ENCODE peak calls at places on chromosomes 2 and 18, in nine cellular contexts. One of them, this sample, is unnamed.

GRCh38 chr2:52074139-52074719 is 1042.3 kb upstream of the NRXN1 start:
- DNase-seq in stomach: no peak
- DNase-seq in RWPE1: no peak
- DNase-seq in colonic mucosa: no peak
- DNase-seq in heart right ventricle: no peak
- DNase-seq in coronary artery: no peak
- DNase-seq in naive thymus-derived CD4-positive, alpha-beta T cell: no peak
- DNase-seq in PC-3: no peak
- DNase-seq in adrenal gland: no peak
- DNase-seq in this sample: no peak

GRCh38 chr2:241062342-241063092 is 39.6 kb downstream of the MTERF4 start:
- DNase-seq in stomach: no peak
- DNase-seq in RWPE1: no peak
- DNase-seq in colonic mucosa: peak
- DNase-seq in heart right ventricle: no peak
- DNase-seq in coronary artery: no peak
- DNase-seq in naive thymus-derived CD4-positive, alpha-beta T cell: no peak
- DNase-seq in PC-3: no peak
- DNase-seq in adrenal gland: no peak
- DNase-seq in this sample: no peak

GRCh38 chr18:10442551-10442971 is 11.9 kb upstream of the APCDD1 start:
- DNase-seq in stomach: no peak
- DNase-seq in RWPE1: no peak
- DNase-seq in colonic mucosa: no peak
- DNase-seq in heart right ventricle: no peak
- DNase-seq in coronary artery: no peak
- DNase-seq in naive thymus-derived CD4-positive, alpha-beta T cell: no peak
- DNase-seq in PC-3: no peak
- DNase-seq in adrenal gland: no peak
- DNase-seq in this sample: no peak

GRCh38 chr2:96090181-96090500 is 26.2 kb downstream of the ADRA2B start:
- DNase-seq in stomach: peak
- DNase-seq in RWPE1: no peak
- DNase-seq in colonic mucosa: peak
- DNase-seq in heart right ventricle: no peak
- DNase-seq in coronary artery: peak
- DNase-seq in naive thymus-derived CD4-positive, alpha-beta T cell: no peak
- DNase-seq in PC-3: no peak
- DNase-seq in adrenal gland: no peak
- DNase-seq in this sample: no peak

GRCh38 chr2:196987654-196988364 is 61.3 kb upstream of the PGAP1 start:
- DNase-seq in stomach: no peak
- DNase-seq in RWPE1: peak
- DNase-seq in colonic mucosa: no peak
- DNase-seq in heart right ventricle: no peak
- DNase-seq in coronary artery: no peak
- DNase-seq in naive thymus-derived CD4-positive, alpha-beta T cell: no peak
- DNase-seq in PC-3: peak
- DNase-seq in adrenal gland: peak
- DNase-seq in this sample: peak

GRCh38 chr2:235225261-235225660 is 268.6 kb upstream of the AGAP1 start:
- DNase-seq in stomach: no peak
- DNase-seq in RWPE1: no peak
- DNase-seq in colonic mucosa: no peak
- DNase-seq in heart right ventricle: no peak
- DNase-seq in coronary artery: no peak
- DNase-seq in naive thymus-derived CD4-positive, alpha-beta T cell: no peak
- DNase-seq in PC-3: no peak
- DNase-seq in adrenal gland: no peak
- DNase-seq in this sample: no peak

GRCh38 chr2:223494987-223495386 is 107.2 kb downstream of the SCG2 start:
- DNase-seq in stomach: no peak
- DNase-seq in RWPE1: no peak
- DNase-seq in colonic mucosa: no peak
- DNase-seq in heart right ventricle: no peak
- DNase-seq in coronary artery: no peak
- DNase-seq in naive thymus-derived CD4-positive, alpha-beta T cell: no peak
- DNase-seq in PC-3: no peak
- DNase-seq in adrenal gland: no peak
- DNase-seq in this sample: no peak

GRCh38 chr2:123715467-123715982 is 309.6 kb upstream of the CNTNAP5 start:
- DNase-seq in stomach: no peak
- DNase-seq in RWPE1: peak
- DNase-seq in colonic mucosa: no peak
- DNase-seq in heart right ventricle: no peak
- DNase-seq in coronary artery: no peak
- DNase-seq in naive thymus-derived CD4-positive, alpha-beta T cell: no peak
- DNase-seq in PC-3: peak
- DNase-seq in adrenal gland: no peak
- DNase-seq in this sample: no peak

GRCh38 chr2:200172944-200173481 is 133.5 kb upstream of the SPATS2L start:
- DNase-seq in stomach: no peak
- DNase-seq in RWPE1: no peak
- DNase-seq in colonic mucosa: no peak
- DNase-seq in heart right ventricle: no peak
- DNase-seq in coronary artery: no peak
- DNase-seq in naive thymus-derived CD4-positive, alpha-beta T cell: no peak
- DNase-seq in PC-3: peak
- DNase-seq in adrenal gland: no peak
- DNase-seq in this sample: peak

GRCh38 chr2:121804997-121805766 is 49.7 kb downstream of the TSN start:
- DNase-seq in stomach: no peak
- DNase-seq in RWPE1: no peak
- DNase-seq in colonic mucosa: no peak
- DNase-seq in heart right ventricle: no peak
- DNase-seq in coronary artery: no peak
- DNase-seq in naive thymus-derived CD4-positive, alpha-beta T cell: no peak
- DNase-seq in PC-3: no peak
- DNase-seq in adrenal gland: no peak
- DNase-seq in this sample: no peak

GRCh38 chr2:144501118-144501517 is 18.8 kb downstream of the ZEB2 start:
- DNase-seq in stomach: no peak
- DNase-seq in RWPE1: no peak
- DNase-seq in colonic mucosa: no peak
- DNase-seq in heart right ventricle: no peak
- DNase-seq in coronary artery: no peak
- DNase-seq in naive thymus-derived CD4-positive, alpha-beta T cell: no peak
- DNase-seq in PC-3: peak
- DNase-seq in adrenal gland: no peak
- DNase-seq in this sample: no peak

GRCh38 chr2:199607914-199608313 is 150.2 kb upstream of the SATB2 start:
- DNase-seq in stomach: no peak
- DNase-seq in RWPE1: no peak
- DNase-seq in colonic mucosa: no peak
- DNase-seq in heart right ventricle: no peak
- DNase-seq in coronary artery: no peak
- DNase-seq in naive thymus-derived CD4-positive, alpha-beta T cell: no peak
- DNase-seq in PC-3: no peak
- DNase-seq in adrenal gland: no peak
- DNase-seq in this sample: no peak

GRCh38 chr2:141526760-141527159 is 604.1 kb downstream of the LRP1B start:
- DNase-seq in stomach: no peak
- DNase-seq in RWPE1: no peak
- DNase-seq in colonic mucosa: no peak
- DNase-seq in heart right ventricle: no peak
- DNase-seq in coronary artery: no peak
- DNase-seq in naive thymus-derived CD4-positive, alpha-beta T cell: no peak
- DNase-seq in PC-3: no peak
- DNase-seq in adrenal gland: no peak
- DNase-seq in this sample: no peak

GRCh38 chr2:207159002-207159401 is 6.7 kb downstream of the KLF7 start:
- DNase-seq in stomach: no peak
- DNase-seq in RWPE1: no peak
- DNase-seq in colonic mucosa: no peak
- DNase-seq in heart right ventricle: no peak
- DNase-seq in coronary artery: no peak
- DNase-seq in naive thymus-derived CD4-positive, alpha-beta T cell: no peak
- DNase-seq in PC-3: no peak
- DNase-seq in adrenal gland: no peak
- DNase-seq in this sample: no peak

GRCh38 chr2:18149660-18150246 is 271.3 kb downstream of the KCNS3 start:
- DNase-seq in stomach: no peak
- DNase-seq in RWPE1: peak
- DNase-seq in colonic mucosa: no peak
- DNase-seq in heart right ventricle: no peak
- DNase-seq in coronary artery: no peak
- DNase-seq in naive thymus-derived CD4-positive, alpha-beta T cell: no peak
- DNase-seq in PC-3: peak
- DNase-seq in adrenal gland: no peak
- DNase-seq in this sample: no peak

DNA sequence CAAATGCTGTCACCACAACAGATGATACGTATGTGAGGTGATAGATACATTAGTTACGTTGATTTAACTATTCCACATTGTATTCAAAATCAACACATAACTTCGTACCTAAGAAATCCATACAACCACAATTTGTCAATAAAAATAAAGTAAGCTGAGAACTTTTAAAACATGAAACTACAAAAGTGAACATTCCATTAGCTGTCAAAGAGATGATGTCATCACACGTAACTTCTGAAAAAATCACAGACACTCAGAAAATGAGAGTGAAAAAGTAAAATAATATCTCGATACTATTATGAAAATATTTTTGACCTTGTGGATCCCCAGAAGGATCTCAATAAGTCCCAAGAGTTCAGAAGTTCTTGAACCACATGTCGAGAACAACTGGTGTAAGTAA is 161.6 kb upstream of the GALNT13 start:
- DNase-seq in stomach: no peak
- DNase-seq in RWPE1: no peak
- DNase-seq in colonic mucosa: no peak
- DNase-seq in heart right ventricle: no peak
- DNase-seq in coronary artery: no peak
- DNase-seq in naive thymus-derived CD4-positive, alpha-beta T cell: no peak
- DNase-seq in PC-3: no peak
- DNase-seq in adrenal gland: no peak
- DNase-seq in this sample: no peak
- H3K27ac ChIP-seq in stomach: no peak
- H3K27ac ChIP-seq in RWPE1: no peak
- H3K27ac ChIP-seq in colonic mucosa: no peak
- H3K27ac ChIP-seq in heart right ventricle: no peak
- H3K27ac ChIP-seq in coronary artery: no peak
- H3K27ac ChIP-seq in naive thymus-derived CD4-positive, alpha-beta T cell: no peak
- H3K27ac ChIP-seq in PC-3: no peak
- H3K27ac ChIP-seq in adrenal gland: no peak
- H3K27ac ChIP-seq in this sample: no peak

GRCh38 chr2:47073217-47073616 is 81.9 kb downstream of the STPG4 start:
- DNase-seq in stomach: no peak
- DNase-seq in RWPE1: no peak
- DNase-seq in colonic mucosa: no peak
- DNase-seq in heart right ventricle: no peak
- DNase-seq in coronary artery: no peak
- DNase-seq in naive thymus-derived CD4-positive, alpha-beta T cell: no peak
- DNase-seq in PC-3: no peak
- DNase-seq in adrenal gland: no peak
- DNase-seq in this sample: no peak

GRCh38 chr2:47073641-47074040 is 81.5 kb downstream of the STPG4 start:
- DNase-seq in stomach: no peak
- DNase-seq in RWPE1: no peak
- DNase-seq in colonic mucosa: peak
- DNase-seq in heart right ventricle: peak
- DNase-seq in coronary artery: no peak
- DNase-seq in naive thymus-derived CD4-positive, alpha-beta T cell: no peak
- DNase-seq in PC-3: no peak
- DNase-seq in adrenal gland: no peak
- DNase-seq in this sample: no peak

GRCh38 chr2:47072018-47072691 is 83.0 kb downstream of the STPG4 start:
- DNase-seq in stomach: no peak
- DNase-seq in RWPE1: no peak
- DNase-seq in colonic mucosa: peak
- DNase-seq in heart right ventricle: peak
- DNase-seq in coronary artery: peak
- DNase-seq in naive thymus-derived CD4-positive, alpha-beta T cell: no peak
- DNase-seq in PC-3: no peak
- DNase-seq in adrenal gland: peak
- DNase-seq in this sample: peak

GRCh38 chr2:47070920-47071824 is 83.9 kb downstream of the STPG4 start:
- DNase-seq in stomach: peak
- DNase-seq in RWPE1: no peak
- DNase-seq in colonic mucosa: peak
- DNase-seq in heart right ventricle: peak
- DNase-seq in coronary artery: peak
- DNase-seq in naive thymus-derived CD4-positive, alpha-beta T cell: no peak
- DNase-seq in PC-3: peak
- DNase-seq in adrenal gland: peak
- DNase-seq in this sample: peak

GRCh38 chr2:47072728-47073191 is 82.3 kb downstream of the STPG4 start:
- DNase-seq in stomach: peak
- DNase-seq in RWPE1: no peak
- DNase-seq in colonic mucosa: peak
- DNase-seq in heart right ventricle: peak
- DNase-seq in coronary artery: no peak
- DNase-seq in naive thymus-derived CD4-positive, alpha-beta T cell: no peak
- DNase-seq in PC-3: no peak
- DNase-seq in adrenal gland: no peak
- DNase-seq in this sample: no peak
- H3K27ac ChIP-seq in stomach: peak
- H3K27ac ChIP-seq in RWPE1: peak
- H3K27ac ChIP-seq in colonic mucosa: peak
- H3K27ac ChIP-seq in heart right ventricle: peak
- H3K27ac ChIP-seq in coronary artery: peak
- H3K27ac ChIP-seq in naive thymus-derived CD4-positive, alpha-beta T cell: no peak
- H3K27ac ChIP-seq in PC-3: no peak
- H3K27ac ChIP-seq in adrenal gland: peak
- H3K27ac ChIP-seq in this sample: peak

DNA sequence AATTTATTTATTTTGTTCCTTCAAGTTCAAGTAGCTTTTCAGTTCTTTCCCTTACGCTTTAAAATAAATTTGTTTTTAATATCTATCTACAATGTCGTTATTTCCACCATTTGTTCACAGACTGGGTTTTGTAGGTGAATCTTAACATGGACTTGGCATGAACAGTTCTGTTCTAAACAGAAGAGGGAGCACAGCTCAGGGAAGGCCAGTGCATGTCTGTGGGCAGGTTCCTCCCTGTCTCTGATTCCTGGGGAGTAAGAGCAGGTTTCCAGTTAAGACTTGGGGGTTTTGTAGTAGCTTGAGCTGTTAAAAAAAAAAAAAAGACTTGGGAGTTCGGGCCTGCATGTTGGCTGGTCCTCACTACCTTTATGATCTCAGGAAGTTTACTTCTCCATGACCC is 11.1 kb downstream of the TTL start:
- DNase-seq in stomach: no peak
- DNase-seq in RWPE1: no peak
- DNase-seq in colonic mucosa: no peak
- DNase-seq in heart right ventricle: no peak
- DNase-seq in coronary artery: no peak
- DNase-seq in naive thymus-derived CD4-positive, alpha-beta T cell: no peak
- DNase-seq in PC-3: peak
- DNase-seq in adrenal gland: no peak
- DNase-seq in this sample: no peak
- H3K27ac ChIP-seq in stomach: no peak
- H3K27ac ChIP-seq in RWPE1: no peak
- H3K27ac ChIP-seq in colonic mucosa: no peak
- H3K27ac ChIP-seq in heart right ventricle: no peak
- H3K27ac ChIP-seq in coronary artery: no peak
- H3K27ac ChIP-seq in naive thymus-derived CD4-positive, alpha-beta T cell: no peak
- H3K27ac ChIP-seq in PC-3: peak
- H3K27ac ChIP-seq in adrenal gland: no peak
- H3K27ac ChIP-seq in this sample: no peak

DNA sequence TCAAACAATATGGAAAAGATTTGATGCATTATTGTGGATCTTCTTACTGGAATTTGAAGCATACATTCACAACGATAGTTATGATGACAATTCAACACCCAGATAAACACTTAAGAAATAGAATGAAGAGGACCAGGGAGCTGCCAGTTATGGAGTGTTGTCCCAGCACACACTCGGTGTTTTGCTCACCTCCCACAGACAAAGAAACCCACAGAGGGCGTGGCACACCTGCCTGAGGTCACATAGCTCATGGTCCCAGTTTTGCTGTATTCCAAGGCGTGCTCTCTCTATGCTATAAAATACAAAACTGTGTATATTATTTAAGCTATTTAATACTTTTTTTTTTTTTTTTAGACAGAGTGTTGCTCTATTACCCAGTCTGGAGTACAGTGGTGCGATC is 31.1 kb downstream of the EFR3B start:
- DNase-seq in stomach: no peak
- DNase-seq in RWPE1: no peak
- DNase-seq in colonic mucosa: no peak
- DNase-seq in heart right ventricle: no peak
- DNase-seq in coronary artery: no peak
- DNase-seq in naive thymus-derived CD4-positive, alpha-beta T cell: no peak
- DNase-seq in PC-3: no peak
- DNase-seq in adrenal gland: no peak
- DNase-seq in this sample: no peak
- H3K27ac ChIP-seq in stomach: no peak
- H3K27ac ChIP-seq in RWPE1: no peak
- H3K27ac ChIP-seq in colonic mucosa: no peak
- H3K27ac ChIP-seq in heart right ventricle: no peak
- H3K27ac ChIP-seq in coronary artery: no peak
- H3K27ac ChIP-seq in naive thymus-derived CD4-positive, alpha-beta T cell: no peak
- H3K27ac ChIP-seq in PC-3: no peak
- H3K27ac ChIP-seq in adrenal gland: no peak
- H3K27ac ChIP-seq in this sample: no peak

This sample was measured in brain microvascular endothelial cell.